ENCODE peak calls at places on chromosomes 7 and 10, in eight cellular contexts. F is H1; N is activated CD4-positive, alpha-beta T cell treated with anti-CD3 and anti-CD28 coated beads, Interleukin-2, amount 10 ng/mL, durations not matched to agents 7 days and 5 days; K is NCI-H2081; U is endothelial cell; O is T1000; J is T follicular helper cell; A is WTC11. B is an unnamed sample.

GRCh38 chr10:97923476-97923875 is 73.8 kb downstream of the GOLGA7B start:
- DNase-seq in F (no peak), N (no peak), K (no peak), U (no peak), O (no peak), J (no peak), A (no peak), B (no peak)

GRCh38 chr7:1626769-1627168 is 43.3 kb upstream of the ELFN1 start:
- DNase-seq in F (no peak), N (no peak), K (no peak), U (no peak), O (no peak), J (no peak), A (no peak), B (no peak)

GRCh38 chr10:64071218-64071617 is 550.0 kb downstream of the REEP3 start:
- DNase-seq in F (no peak), N (no peak), K (no peak), U (no peak), O (no peak), J (no peak), A (no peak), B (no peak)

GRCh38 chr10:88045544-88046415 is 182.4 kb downstream of the PTEN start:
- DNase-seq in F (no peak), N (no peak), K (no peak), U (no peak), O (no peak), J (no peak), A (no peak), B (no peak)

GRCh38 chr7:137592232-137592896 is 248.8 kb upstream of the PTN start:
- DNase-seq in F (peak), N (no peak), K (peak), U (peak), O (peak), J (no peak), A (peak), B (peak)

GRCh38 chr10:70657036-70657435 is 15.3 kb upstream of the ADAMTS14 start:
- DNase-seq in F (no peak), N (no peak), K (no peak), U (no peak), O (no peak), J (no peak), A (no peak), B (no peak)

GRCh38 chr7:101754432-101755159 is 62.8 kb upstream of the CUX1 start:
- DNase-seq in F (no peak), N (no peak), K (no peak), U (no peak), O (no peak), J (no peak), A (no peak), B (peak)

GRCh38 chr7:11742496-11742895 is 89.5 kb downstream of the THSD7A start:
- DNase-seq in F (no peak), N (no peak), K (peak), U (no peak), O (no peak), J (no peak), A (no peak), B (peak)

GRCh38 chr7:157682946-157683239 is 346.1 kb downstream of the DNAJB6 start:
- DNase-seq in F (peak), N (no peak), K (no peak), U (no peak), O (no peak), J (no peak), A (no peak), B (no peak)

GRCh38 chr7:2738766-2739549 is 51.0 kb downstream of the AMZ1 start:
- DNase-seq in F (peak), N (no peak), K (no peak), U (no peak), O (no peak), J (no peak), A (peak), B (no peak)

GRCh38 chr7:20793686-20794394 is 7.2 kb upstream of the SP8 start:
- DNase-seq in F (no peak), N (no peak), K (peak), U (no peak), O (no peak), J (no peak), A (no peak), B (no peak)

GRCh38 chr10:21372651-21373410 is 152.7 kb downstream of the SKIDA1 start:
- DNase-seq in F (no peak), N (peak), K (peak), U (no peak), O (peak), J (peak), A (no peak), B (peak)

GRCh38 chr7:93115796-93116195 is 2.0 kb downstream of the SAMD9 start:
- DNase-seq in F (no peak), N (no peak), K (no peak), U (no peak), O (no peak), J (no peak), A (no peak), B (peak)

GRCh38 chr7:20385121-20385520 is 54.4 kb downstream of the ITGB8 start:
- DNase-seq in F (no peak), N (no peak), K (no peak), U (no peak), O (no peak), J (no peak), A (no peak), B (peak)

GRCh38 chr10:103736763-103737162 is 118.6 kb downstream of the SH3PXD2A start:
- DNase-seq in F (peak), N (no peak), K (peak), U (no peak), O (no peak), J (no peak), A (peak), B (no peak)

GRCh38 chr7:85185355-85186082 is 1.3 kb downstream of the SEMA3D start:
- DNase-seq in F (peak), N (no peak), K (peak), U (peak), O (peak), J (no peak), A (peak), B (peak)